ENCODE peak calls at places on chromosome 3, in ten cellular contexts. Y is GM20000, V is ELR, X is endothelial cell, J is mesenchymal stem cell, B is KBM-7, I is NCI-H187, G is GM12891, W is ELF-1, P is GF-D8. N is an unnamed sample.

GRCh38 chr3:165624761-165625160 is 212.5 kb downstream of the BCHE start:
- DNase-seq in Y (no peak), V (peak; percentile 35), X (no peak), J (peak; percentile 25), B (peak; percentile 5), I (no peak), G (no peak), W (peak; percentile 3), P (no peak), N (peak; percentile 36)

GRCh38 chr3:14510838-14511622 is 29.1 kb downstream of the GRIP2 start:
- DNase-seq in Y (no peak), V (no peak), X (no peak), J (no peak), B (no peak), I (no peak), G (no peak), W (no peak), P (no peak), N (no peak)

GRCh38 chr3:112399064-112399463 is 66.1 kb downstream of the CD200 start:
- DNase-seq in Y (no peak), V (no peak), X (no peak), J (no peak), B (no peak), I (no peak), G (no peak), W (no peak), P (no peak), N (no peak)

GRCh38 chr3:101848754-101849713 is at the start of gene NFKBIZ:
- DNase-seq in Y (peak; percentile 98), V (peak; percentile 95), X (peak; percentile 94), J (peak; percentile 96), B (peak; percentile 85), I (no peak), G (peak; percentile 76), W (peak; percentile 92), P (peak; percentile 59), N (peak; percentile 95)

GRCh38 chr3:52406231-52406661 is 38.7 kb downstream of the SEMA3G start:
- DNase-seq in Y (no peak), V (no peak), X (no peak), J (no peak), B (no peak), I (no peak), G (no peak), W (no peak), P (no peak), N (no peak)

GRCh38 chr3:40557558-40558161 is 32.9 kb downstream of the ZNF621 start:
- DNase-seq in Y (peak; percentile 6), V (no peak), X (no peak), J (no peak), B (no peak), I (no peak), G (peak; percentile 6), W (no peak), P (no peak), N (no peak)

GRCh38 chr3:38163117-38163870 is 2.0 kb upstream of the OXSR1 start:
- DNase-seq in Y (no peak), V (peak; percentile 42), X (no peak), J (peak; percentile 23), B (no peak), I (no peak), G (no peak), W (peak; percentile 21), P (no peak), N (no peak)

GRCh38 chr3:123090700-123091585 is 24.1 kb downstream of the PDIA5 start:
- DNase-seq in Y (no peak), V (peak; percentile 29), X (no peak), J (no peak), B (no peak), I (peak; percentile 43), G (no peak), W (no peak), P (peak; percentile 32), N (no peak)

GRCh38 chr3:174336774-174337173 is 522.4 kb upstream of the NAALADL2 start:
- DNase-seq in Y (no peak), V (no peak), X (no peak), J (no peak), B (no peak), I (no peak), G (no peak), W (no peak), P (no peak), N (no peak)

GRCh38 chr3:175070946-175071345 is 211.8 kb downstream of the NAALADL2 start:
- DNase-seq in Y (no peak), V (no peak), X (no peak), J (no peak), B (no peak), I (no peak), G (no peak), W (no peak), P (no peak), N (peak; percentile 3)

GRCh38 chr3:186821429-186822367 is 15.4 kb upstream of the RFC4 start:
- DNase-seq in Y (peak; percentile 59), V (peak; percentile 76), X (peak; percentile 15), J (peak; percentile 60), B (peak; percentile 51), I (no peak), G (no peak), W (no peak), P (no peak), N (peak; percentile 81)

GRCh38 chr3:72999971-73000370 is 3.4 kb downstream of the PPP4R2 start:
- DNase-seq in Y (no peak), V (no peak), X (no peak), J (no peak), B (no peak), I (no peak), G (no peak), W (no peak), P (no peak), N (peak; percentile 14)

GRCh38 chr3:33658971-33659848 is 58.8 kb downstream of the CLASP2 start:
- DNase-seq in Y (peak; percentile 69), V (peak; percentile 84), X (peak; percentile 49), J (peak; percentile 95), B (peak; percentile 78), I (peak; percentile 65), G (peak; percentile 10), W (peak; percentile 89), P (peak; percentile 66), N (peak; percentile 82)

GRCh38 chr3:49454898-49455681 is 15.0 kb upstream of the DAG1 start:
- DNase-seq in Y (no peak), V (no peak), X (peak; percentile 25), J (no peak), B (no peak), I (no peak), G (no peak), W (peak; percentile 24), P (no peak), N (no peak)

GRCh38 chr3:138479355-138479964 is 45.0 kb downstream of the ESYT3 start:
- DNase-seq in Y (peak; percentile 60), V (peak; percentile 69), X (peak; percentile 70), J (peak; percentile 53), B (peak; percentile 76), I (no peak), G (peak; percentile 25), W (peak; percentile 66), P (no peak), N (peak; percentile 45)

GRCh38 chr3:147414369-147415135 is 5.4 kb downstream of the ZIC1 start:
- DNase-seq in Y (peak; percentile 9), V (no peak), X (no peak), J (no peak), B (no peak), I (no peak), G (no peak), W (no peak), P (no peak), N (no peak)

GRCh38 chr3:11475324-11475723 is 168.4 kb downstream of the VGLL4 start:
- DNase-seq in Y (no peak), V (no peak), X (no peak), J (no peak), B (no peak), I (no peak), G (no peak), W (no peak), P (no peak), N (no peak)

GRCh38 chr3:52891164-52891563 is 6.2 kb downstream of the STIMATE start:
- DNase-seq in Y (no peak), V (peak; percentile 14), X (no peak), J (no peak), B (no peak), I (no peak), G (no peak), W (no peak), P (no peak), N (no peak)

GRCh38 chr3:112751564-112751963 is 95.1 kb downstream of the CD200R1L start:
- DNase-seq in Y (no peak), V (no peak), X (no peak), J (no peak), B (no peak), I (no peak), G (no peak), W (no peak), P (no peak), N (no peak)

GRCh38 chr3:171640520-171641412 is 169.5 kb downstream of the PLD1 start:
- DNase-seq in Y (no peak), V (peak; percentile 46), X (no peak), J (peak; percentile 64), B (no peak), I (no peak), G (no peak), W (peak; percentile 73), P (no peak), N (peak; percentile 75)

GRCh38 chr3:195239121-195239520 is 31.8 kb downstream of the XXYLT1 start:
- DNase-seq in Y (no peak), V (no peak), X (no peak), J (no peak), B (no peak), I (no peak), G (no peak), W (no peak), P (no peak), N (no peak)

GRCh38 chr3:155512175-155512866 is 218.8 kb upstream of the STRIT1 start:
- DNase-seq in Y (no peak), V (no peak), X (no peak), J (no peak), B (no peak), I (no peak), G (no peak), W (peak; percentile 43), P (no peak), N (no peak)

GRCh38 chr3:157096328-157096727 is 63.6 kb downstream of the CCNL1 start:
- DNase-seq in Y (no peak), V (no peak), X (no peak), J (no peak), B (no peak), I (no peak), G (no peak), W (no peak), P (no peak), N (no peak)

GRCh38 chr3:99972380-99973104 is 141.8 kb downstream of the FILIP1L start:
- DNase-seq in Y (no peak), V (no peak), X (no peak), J (no peak), B (no peak), I (no peak), G (no peak), W (no peak), P (no peak), N (no peak)

GRCh38 chr3:132034486-132035464 is at the start of gene CPNE4:
- DNase-seq in Y (peak; percentile 82), V (peak; percentile 79), X (peak; percentile 100), J (peak; percentile 51), B (peak; percentile 92), I (peak; percentile 87), G (peak; percentile 80), W (peak; percentile 96), P (peak; percentile 11), N (peak; percentile 76)

GRCh38 chr3:42732196-42732828 is 29.7 kb upstream of the HHATL start:
- DNase-seq in Y (no peak), V (no peak), X (no peak), J (no peak), B (no peak), I (no peak), G (no peak), W (no peak), P (no peak), N (no peak)

GRCh38 chr3:123156276-123156995 is 45.3 kb upstream of the SEC22A start:
- DNase-seq in Y (no peak), V (no peak), X (no peak), J (no peak), B (no peak), I (no peak), G (no peak), W (no peak), P (no peak), N (no peak)

GRCh38 chr3:100737334-100737733 is 28.0 kb downstream of the TFG start:
- DNase-seq in Y (no peak), V (peak; percentile 50), X (no peak), J (peak; percentile 28), B (peak; percentile 18), I (no peak), G (no peak), W (peak; percentile 43), P (no peak), N (peak; percentile 29)

N was measured in EL.